ENCODE peak calls at places on chromosomes 12 and 14, in seven cellular contexts. D is lung, S is heart right ventricle, G is esophagus squamous epithelium, I is tibial nerve, C is cardiac muscle cell, E is fibroblast of lung. X is an unnamed sample.
A peak's percentile ranks its signal among the peaks of the same experiment; 100 is the strongest.

GRCh38 chr14:82710257-82710841 is 1176.7 kb upstream of the SEL1L start:
- DNase-seq in S (peak; percentile 10), I (no peak), C (peak; percentile 68), D (peak; percentile 72), E (peak; percentile 75), G (no peak), X (peak; percentile 55)

GRCh38 chr14:95098984-95099599 is 58.2 kb downstream of the DICER1 start:
- DNase-seq in S (peak; percentile 57), C (peak; percentile 76), D (peak; percentile 47), G (no peak), I (peak; percentile 26), E (peak; percentile 74), X (peak; percentile 25)

GRCh38 chr12:108176292-108176691 is 47.2 kb downstream of the WSCD2 start:
- DNase-seq in S (no peak), E (no peak), D (no peak), G (no peak), C (no peak), I (no peak), X (no peak)

GRCh38 chr12:80847575-80847974 is 90.2 kb downstream of the LIN7A start:
- DNase-seq in I (no peak), C (no peak), G (no peak), S (no peak), E (no peak), D (no peak), X (no peak)

GRCh38 chr12:49641748-49642369 is 18.5 kb downstream of the PRPF40B start:
- DNase-seq in I (no peak), S (no peak), D (no peak), C (no peak), G (no peak), E (no peak), X (no peak)

GRCh38 chr12:124379938-124380754 is 85.3 kb downstream of the RFLNA start:
- DNase-seq in D (no peak), S (peak; percentile 62), I (no peak), G (no peak), E (peak; percentile 89), C (no peak), X (no peak)

GRCh38 chr12:4401108-4401507 is 21.6 kb upstream of the FGF23 start:
- DNase-seq in S (no peak), G (no peak), E (no peak), I (no peak), D (no peak), C (no peak), X (no peak)

GRCh38 chr12:90842477-90842876 is 112.5 kb downstream of the CCER1 start:
- DNase-seq in D (no peak), I (no peak), S (no peak), E (no peak), G (no peak), C (no peak), X (no peak)

GRCh38 chr12:30989754-30990153 is 63.2 kb downstream of the TSPAN11 start:
- DNase-seq in E (no peak), D (no peak), S (peak; percentile 52), G (no peak), C (peak; percentile 51), I (no peak), X (peak; percentile 38)

GRCh38 chr14:85579957-85580356 is 50.0 kb downstream of the FLRT2 start:
- DNase-seq in I (no peak), E (no peak), D (no peak), C (no peak), G (no peak), S (no peak), X (no peak)

GRCh38 chr14:61460853-61461611 is 139.7 kb downstream of the PRKCH start:
- DNase-seq in I (no peak), C (peak; percentile 54), S (no peak), D (no peak), G (no peak), E (no peak), X (no peak)

GRCh38 chr12:115172521-115172920 is 488.5 kb upstream of the TBX3 start:
- DNase-seq in C (no peak), D (no peak), E (peak; percentile 83), I (no peak), G (no peak), S (no peak), X (no peak)

GRCh38 chr14:68268719-68269118 is 449.1 kb downstream of the RAD51B start:
- DNase-seq in I (no peak), G (no peak), C (no peak), E (no peak), D (no peak), S (no peak), X (no peak)

GRCh38 chr14:72810201-72810600 is 83.7 kb downstream of the DPF3 start:
- DNase-seq in S (no peak), I (no peak), G (no peak), C (no peak), D (no peak), E (no peak), X (no peak)

GRCh38 chr14:76782885-76783566 is 21.8 kb downstream of the VASH1 start:
- DNase-seq in E (no peak), G (no peak), S (no peak), I (no peak), C (no peak), D (no peak), X (no peak)

GRCh38 chr14:94768521-94769412 is 1.1 kb downstream of the GSC start:
- DNase-seq in E (no peak), S (no peak), G (no peak), C (no peak), I (peak; percentile 23), D (no peak), X (no peak)

GRCh38 chr12:94140556-94140955 is 7.8 kb upstream of the PLXNC1 start:
- DNase-seq in S (peak; percentile 23), I (no peak), D (no peak), C (peak; percentile 28), E (no peak), G (no peak), X (no peak)

GRCh38 chr12:1930816-1931597 is 12.6 kb upstream of the CACNA2D4 start:
- DNase-seq in S (no peak), C (no peak), I (no peak), D (no peak), G (no peak), E (no peak), X (no peak)

GRCh38 chr14:34498684-34499412 is 36.8 kb upstream of the SPTSSA start:
- DNase-seq in E (peak; percentile 45), G (no peak), C (peak; percentile 28), D (no peak), S (no peak), I (no peak), X (no peak)

GRCh38 chr14:64698899-64699298 is 5.3 kb upstream of the PLEKHG3 start:
- DNase-seq in E (no peak), I (no peak), G (no peak), S (no peak), D (no peak), C (no peak), X (peak; percentile 49)

GRCh38 chr12:45893240-45893639 is 97.1 kb downstream of the SCAF11 start:
- DNase-seq in D (no peak), G (no peak), S (no peak), E (peak; percentile 13), C (no peak), I (no peak), X (no peak)

GRCh38 chr14:70808023-70808401 is 1.3 kb downstream of the MAP3K9 start:
- DNase-seq in E (no peak), I (no peak), D (peak; percentile 54), C (peak; percentile 41), G (no peak), S (no peak), X (peak; percentile 54)

GRCh38 chr12:30806989-30807694 is 52.4 kb upstream of the CAPRIN2 start:
- DNase-seq in I (no peak), S (no peak), G (no peak), C (peak; percentile 76), D (no peak), E (peak; percentile 86), X (no peak)

GRCh38 chr12:93624595-93625294 is 52.3 kb downstream of the SOCS2 start:
- DNase-seq in G (no peak), S (no peak), I (no peak), C (no peak), D (peak; percentile 3), E (peak; percentile 96), X (no peak)

GRCh38 chr14:63273091-63273490 is 45.6 kb downstream of the GPHB5 start:
- DNase-seq in I (no peak), E (no peak), S (no peak), D (no peak), C (no peak), G (no peak), X (no peak)

GRCh38 chr14:25836647-25837046 is 761.2 kb downstream of the NOVA1 start:
- DNase-seq in D (no peak), E (no peak), S (no peak), I (no peak), G (no peak), C (no peak), X (no peak)

GRCh38 chr12:132121283-132121682 is 22.8 kb downstream of the DDX51 start:
- DNase-seq in G (no peak), C (no peak), I (no peak), D (no peak), E (no peak), S (no peak), X (no peak)

DNA sequence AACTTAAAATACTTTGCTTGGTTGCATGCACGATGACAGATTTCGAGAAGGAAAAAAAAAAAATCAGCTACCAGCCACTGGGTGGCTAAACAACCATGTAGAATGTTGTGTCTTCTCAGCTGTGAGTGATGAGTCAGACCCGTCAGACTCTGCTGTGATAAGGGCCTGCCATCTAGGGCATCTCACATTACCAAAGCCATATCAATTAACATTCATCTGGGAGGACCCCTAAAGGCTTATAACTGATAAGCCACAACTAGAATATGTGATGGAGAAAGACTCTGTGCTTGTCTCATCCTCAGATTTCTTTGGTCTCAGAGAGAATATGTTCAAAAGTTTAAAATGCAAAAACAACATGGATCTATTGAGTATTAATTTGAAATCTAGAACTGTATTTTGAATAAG is 111.5 kb downstream of the PAX9 start:
- DNase-seq in D (no peak), S (no peak), I (no peak), C (no peak), G (no peak), E (no peak), X (no peak)
- TF ChIP-seq CTCF in D (no peak), S (no peak), I (no peak), C (no peak), G (no peak), E (no peak), X (no peak)

GRCh38 chr12:57550628-57551549 is 1.0 kb downstream of the KIF5A start:
- DNase-seq in I (no peak), S (no peak), E (no peak), G (no peak), D (no peak), C (no peak), X (no peak)
- H3K4me3 ChIP-seq in I (no peak overlapping the region), S (no peak overlapping the region), E (peak overlapping the region; percentile 31), G (peak overlapping the region; percentile 50), D (no peak overlapping the region), C (no peak overlapping the region), X (no peak overlapping the region)

DNA sequence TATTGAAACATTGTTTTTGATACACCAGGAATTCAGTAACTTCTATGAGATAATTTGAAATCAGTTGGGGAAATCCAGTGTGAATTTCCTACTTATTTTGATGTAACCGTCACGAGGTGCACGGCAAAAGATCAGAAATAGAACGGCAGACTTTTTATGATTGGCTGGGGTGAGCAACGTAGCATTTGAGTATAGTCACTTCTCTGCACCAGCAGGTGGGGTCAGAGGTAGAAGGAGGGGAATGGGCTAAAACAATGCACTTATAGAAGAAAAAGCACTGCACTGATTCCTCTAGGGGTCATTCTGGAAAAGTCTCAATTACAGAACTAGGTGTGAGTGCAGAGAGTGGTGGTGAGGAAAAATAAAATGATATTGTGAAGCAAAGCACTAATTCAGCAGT is 7.9 kb upstream of the SSPN start:
- DNase-seq in E (no peak), I (no peak), D (no peak), C (no peak), G (no peak), S (no peak), X (no peak)
- H3K4me1 ChIP-seq in E (peaks cover 5% of the 10 kb centered on the region), I (no peaks in the 10 kb centered on the region), D (no peaks in the 10 kb centered on the region), C (no peaks in the 10 kb centered on the region), G (peaks cover 36% of the 10 kb centered on the region), S (no peaks in the 10 kb centered on the region), X (no peaks in the 10 kb centered on the region)

GRCh38 chr12:11577658-11578260 is 71.7 kb upstream of the ETV6 start:
- DNase-seq in E (no peak), S (no peak), D (no peak), I (no peak), C (no peak), G (no peak), X (no peak)
- TF ChIP-seq CTCF in E (no peak), S (no peak), D (no peak), I (no peak), C (no peak), G (no peak), X (no peak)

X was measured in pancreas.